ENCODE peak calls at places on chromosomes 4 and X, in six cellular contexts. K is CD8-positive, alpha-beta T cell; S is Calu3; E is PC-9; T is skeletal muscle cell; V is fibroblast of lung. W is an unnamed sample.

GRCh38 chr4:82268050-82268825 is 105.6 kb downstream of the HNRNPD start:
- DNase-seq in E (no peak), T (peak), S (peak), K (no peak), V (peak), W (peak)

GRCh38 chrX:47293106-47293505 is 60.3 kb downstream of the USP11 start:
- DNase-seq in E (no peak), K (no peak), V (no peak), S (no peak), T (no peak), W (no peak)

GRCh38 chrX:63058204-63058603 is 292.9 kb downstream of the SPIN4 start:
- DNase-seq in S (no peak), T (no peak), E (no peak), V (no peak), K (no peak), W (no peak)

GRCh38 chr4:177251237-177251636 is 58.4 kb upstream of the NEIL3 start:
- DNase-seq in V (no peak), K (no peak), T (no peak), E (no peak), S (no peak), W (no peak)

GRCh38 chr4:185682236-185682635 is 129.8 kb downstream of the SORBS2 start:
- DNase-seq in S (no peak), E (peak), T (peak), K (no peak), V (no peak), W (no peak)

GRCh38 chrX:113429011-113429410 is 588.4 kb upstream of the AMOT start:
- DNase-seq in T (no peak), V (no peak), E (no peak), S (no peak), K (no peak), W (no peak)

GRCh38 chr4:174244441-174244840 is 39.0 kb downstream of the FBXO8 start:
- DNase-seq in E (no peak), V (no peak), T (no peak), S (no peak), K (no peak), W (no peak)

GRCh38 chr4:78650106-78651021 is 98.8 kb downstream of the ANXA3 start:
- DNase-seq in S (no peak), T (peak), K (no peak), V (peak), E (peak), W (no peak)

GRCh38 chr4:151921811-151922210 is 161.0 kb upstream of the GATB start:
- DNase-seq in S (no peak), E (no peak), K (no peak), V (no peak), T (peak), W (no peak)

GRCh38 chr4:23174179-23174578 is 481.4 kb downstream of the GBA3 start:
- DNase-seq in T (no peak), S (no peak), K (no peak), E (no peak), V (no peak), W (no peak)

GRCh38 chr4:48042979-48043461 is 26.4 kb downstream of the NIPAL1 start:
- DNase-seq in S (no peak), K (no peak), V (no peak), E (no peak), T (no peak), W (no peak)

W was measured in globus pallidus.